ENCODE peak calls at places on chromosomes 6 and 20, in five cellular contexts. D is IMR-90, J is AG04450, W is H1, X is ascending aorta. E is an unnamed sample. For H3K27me3, the result is how much of the 10 kb centered on the place peaks cover.

GRCh38 chr6:117338567-117338966 is 73.2 kb downstream of the VGLL2 start:
- DNase-seq in D (no peak), W (no peak), J (no peak), X (no peak), E (no peak)

GRCh38 chr20:50304883-50305635 is 114.4 kb downstream of the CEBPB start:
- DNase-seq in J (peak), D (peak), X (no peak), W (no peak), E (no peak)

GRCh38 chr20:36919715-36920333 is 31.7 kb downstream of the SAMHD1 start:
- DNase-seq in J (peak), W (no peak), X (no peak), D (peak), E (peak)

GRCh38 chr6:111589366-111589765 is 16.3 kb downstream of the TRAF3IP2 start:
- DNase-seq in W (no peak), J (no peak), X (peak), D (peak), E (no peak)

GRCh38 chr6:15218401-15218800 is 27.5 kb upstream of the JARID2 start:
- DNase-seq in W (no peak), X (no peak), J (no peak), D (no peak), E (no peak)

GRCh38 chr6:79526897-79527296 is 10.3 kb downstream of the LCA5 start:
- DNase-seq in D (no peak), W (no peak), J (no peak), X (no peak), E (no peak)

GRCh38 chr6:32941412-32941784 is 570 bp upstream of the HLA-DMB start:
- DNase-seq in W (no peak), J (no peak), D (no peak), X (no peak), E (peak)

GRCh38 chr20:34171640-34172039 is 59.6 kb upstream of the EIF2S2 start:
- DNase-seq in W (no peak), J (no peak), D (no peak), X (no peak), E (no peak)

GRCh38 chr6:165910184-165910583 is 247.1 kb upstream of the PDE10A start:
- DNase-seq in W (no peak), J (no peak), X (no peak), D (peak), E (no peak)

GRCh38 chr6:138986578-138986977 is 1.5 kb downstream of the REPS1 start:
- DNase-seq in J (no peak), D (peak), X (no peak), W (no peak), E (no peak)

GRCh38 chr6:35441205-35441604 is 10.9 kb upstream of the FANCE start:
- DNase-seq in D (no peak), W (no peak), J (no peak), X (no peak), E (no peak)

GRCh38 chr20:50724851-50725721 is 6.3 kb upstream of the PARD6B start:
- DNase-seq in D (peak), W (no peak), J (peak), X (peak), E (no peak)

GRCh38 chr6:30814137-30815084 is 69.9 kb upstream of the DDR1 start:
- DNase-seq in W (no peak), J (no peak), X (no peak), D (peak), E (no peak)

GRCh38 chr20:5216663-5217062 is 89.9 kb downstream of the CDS2 start:
- DNase-seq in D (no peak), X (no peak), J (no peak), W (no peak), E (no peak)

GRCh38 chr20:9490171-9490570 is 24.2 kb upstream of the LAMP5 start:
- DNase-seq in D (no peak), X (no peak), W (no peak), J (no peak), E (no peak)

GRCh38 chr6:42093582-42094329 is 43.4 kb downstream of the TAF8 start:
- DNase-seq in W (no peak), D (no peak), J (no peak), X (no peak), E (no peak)

GRCh38 chr6:91827151-91827550 is 1240.3 kb upstream of the MAP3K7 start:
- DNase-seq in W (no peak), X (no peak), J (no peak), D (no peak), E (no peak)

GRCh38 chr6:21846541-21847451 is 253.2 kb downstream of the SOX4 start:
- DNase-seq in J (no peak), D (peak), X (no peak), W (no peak), E (peak)

GRCh38 chr6:17556014-17556413 is 44.1 kb upstream of the FAM8A1 start:
- DNase-seq in X (no peak), J (no peak), W (no peak), D (peak), E (no peak)

GRCh38 chr6:2986722-2987196 is 12.9 kb upstream of the NQO2 start:
- DNase-seq in W (no peak), J (no peak), X (no peak), D (peak), E (no peak)

GRCh38 chr20:3510110-3510509 is 39.3 kb downstream of the ATRN start:
- DNase-seq in J (no peak), D (no peak), X (no peak), W (no peak), E (no peak)

GRCh38 chr6:163620670-163621330 is 206.3 kb downstream of the QKI start:
- DNase-seq in X (no peak), J (no peak), W (no peak), D (peak), E (no peak)

GRCh38 chr20:48933017-48933766 is 11.7 kb downstream of the ARFGEF2 start:
- DNase-seq in J (no peak), X (no peak), D (no peak), W (no peak), E (no peak)

GRCh38 chr20:43323592-43323991 is 133.9 kb upstream of the PTPRT start:
- DNase-seq in D (no peak), W (no peak), J (no peak), X (no peak), E (no peak)

GRCh38 chr20:38997622-38998021 is 35.5 kb downstream of the DHX35 start:
- DNase-seq in X (no peak), J (no peak), D (no peak), W (no peak), E (peak)

GRCh38 chr6:29478740-29479139 is 9.0 kb downstream of the MAS1L start:
- DNase-seq in W (no peak), J (no peak), D (no peak), X (no peak), E (no peak)

GRCh38 chr6:130046711-130047439 is 28.5 kb downstream of the L3MBTL3 start:
- DNase-seq in D (peak), J (no peak), W (no peak), X (no peak), E (no peak)

GRCh38 chr20:24422361-24422760 is 47.1 kb upstream of the SYNDIG1 start:
- DNase-seq in W (no peak), D (no peak), X (no peak), J (no peak), E (no peak)

GRCh38 chr20:56222201-56222600 is 26.3 kb upstream of the MC3R start:
- DNase-seq in X (no peak), D (no peak), W (no peak), J (no peak), E (no peak)

GRCh38 chr20:24789877-24790276 is 159.2 kb upstream of the CST7 start:
- DNase-seq in D (no peak), J (no peak), X (no peak), W (no peak), E (no peak)

GRCh38 chr6:55833284-55833683 is 42.1 kb downstream of the BMP5 start:
- DNase-seq in X (no peak), D (no peak), W (no peak), J (no peak), E (peak)

GRCh38 chr6:89984926-89985743 is 90.9 kb downstream of the GJA10 start:
- DNase-seq in W (no peak), X (no peak), D (peak), J (no peak), E (no peak)

GRCh38 chr6:128885381-128885780 is 2.4 kb downstream of the LAMA2 start:
- DNase-seq in D (no peak), J (no peak), W (no peak), X (no peak), E (no peak)
- H3K4me3 ChIP-seq in D (no peak), J (no peak), W (no peak), X (peak), E (no peak)

GRCh38 chr6:25477006-25477590 is 174.9 kb upstream of the SCGN start:
- DNase-seq in D (peak), X (no peak), W (no peak), J (no peak), E (no peak)
- TF ChIP-seq CTCF in D (no peak), X (no peak), W (no peak), J (no peak), E (no peak)

DNA sequence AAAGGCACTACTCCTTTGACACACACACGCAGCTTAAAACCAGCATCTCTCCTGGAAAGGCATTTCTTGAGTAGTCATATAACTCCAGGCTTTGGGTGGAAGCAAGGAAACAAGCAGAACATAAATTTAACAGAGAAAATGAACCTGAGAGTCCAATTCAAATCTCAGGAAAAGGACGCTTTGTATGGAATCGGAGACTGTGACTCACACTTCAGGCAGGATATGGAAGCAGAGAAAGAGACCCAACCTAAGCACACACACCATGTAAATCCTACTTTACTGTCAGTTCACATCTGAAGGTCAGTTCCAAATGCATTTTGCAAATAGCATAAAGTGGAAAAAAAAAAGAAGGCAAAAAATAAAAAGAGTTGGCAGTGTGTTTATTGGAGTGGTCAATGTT is 283.8 kb upstream of the NT5E start:
- DNase-seq in J (no peak), X (no peak), W (no peak), D (no peak), E (no peak)
- H3K27me3 ChIP-seq in J (under half), X (under half), W (under half), D (under half), E (under half)

GRCh38 chr6:25962368-25963127 is at the start of gene TRIM38:
- DNase-seq in W (no peak), X (peak), D (peak), J (peak), E (peak)

GRCh38 chr6:25963426-25964123 is 973 bp downstream of the TRIM38 start:
- DNase-seq in W (peak), J (no peak), X (no peak), D (peak), E (no peak)

GRCh38 chr6:25959890-25960531 is 2.6 kb upstream of the TRIM38 start:
- DNase-seq in W (no peak), J (no peak), D (peak), X (no peak), E (no peak)

GRCh38 chr6:25960689-25961088 is 1.9 kb upstream of the TRIM38 start:
- DNase-seq in X (no peak), J (no peak), D (no peak), W (no peak), E (no peak)

GRCh38 chr6:25961619-25962367 is 809 bp upstream of the TRIM38 start:
- DNase-seq in J (no peak), D (no peak), X (no peak), W (no peak), E (peak)
- H3K4me3 ChIP-seq in J (peak), D (peak), X (peak), W (no peak), E (peak)

DNA sequence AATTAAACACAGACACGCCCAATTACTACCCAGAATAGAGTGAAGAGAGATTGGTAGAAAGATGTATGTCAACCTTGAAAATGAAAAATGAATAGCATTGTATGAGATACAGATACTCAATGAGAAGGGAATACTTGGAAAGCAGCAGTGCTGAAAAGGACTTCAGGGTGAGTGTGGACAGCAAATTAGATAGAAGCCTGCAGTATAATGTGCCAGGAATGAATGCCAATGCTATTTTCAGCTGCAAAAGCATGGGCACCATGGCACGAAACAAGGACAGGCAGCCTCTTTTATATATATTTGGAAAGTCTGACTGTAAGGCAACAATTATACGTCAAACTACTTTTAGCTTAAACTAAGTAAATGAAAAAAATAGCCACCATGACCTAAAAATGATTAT is 118.2 kb downstream of the PTCHD4 start:
- DNase-seq in D (no peak), X (no peak), J (no peak), W (no peak), E (no peak)
- TF ChIP-seq CTCF in D (no peak), X (no peak), J (no peak), W (no peak), E (no peak)

DNA sequence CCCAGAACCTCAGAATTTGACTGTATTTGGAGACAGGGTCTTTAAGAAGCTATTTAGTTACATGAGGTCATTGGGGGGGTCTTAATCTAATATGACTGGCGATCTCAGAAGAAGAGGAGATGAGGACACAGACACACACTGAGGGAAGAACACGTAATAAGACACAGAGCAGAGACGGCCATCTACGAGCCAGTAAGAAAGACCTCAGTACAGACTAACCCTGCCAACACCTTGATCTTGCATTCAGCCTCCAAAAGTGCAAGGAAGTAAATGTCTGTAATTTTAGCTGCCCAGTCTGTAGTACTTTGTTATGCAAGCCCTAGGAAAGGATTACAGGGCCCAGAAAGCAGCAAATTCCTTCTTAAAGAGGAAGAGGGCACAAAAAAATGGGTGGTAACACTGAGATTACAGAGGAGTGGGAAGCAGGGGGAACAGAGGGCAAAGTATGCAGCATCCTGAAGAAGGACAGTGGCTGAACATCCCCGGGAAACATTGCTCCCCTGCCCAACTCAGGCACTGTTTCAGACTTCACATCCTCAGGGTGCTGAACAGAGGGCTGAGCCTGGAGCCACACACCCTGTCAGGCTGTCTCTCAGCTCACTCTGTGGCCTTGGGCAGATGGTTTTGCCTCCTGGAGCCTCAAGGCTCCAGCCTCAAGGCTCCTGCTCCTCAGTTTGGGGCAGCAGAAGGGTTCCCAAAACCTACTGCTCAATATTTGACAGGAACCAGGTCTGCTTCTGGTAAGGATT is 27.9 kb upstream of the SIRPG start:
- DNase-seq in X (no peak), D (no peak), J (no peak), W (no peak), E (no peak)
- H3K27me3 ChIP-seq in X (under half), D (under half), J (under half), W (under half), E (under half)

DNA sequence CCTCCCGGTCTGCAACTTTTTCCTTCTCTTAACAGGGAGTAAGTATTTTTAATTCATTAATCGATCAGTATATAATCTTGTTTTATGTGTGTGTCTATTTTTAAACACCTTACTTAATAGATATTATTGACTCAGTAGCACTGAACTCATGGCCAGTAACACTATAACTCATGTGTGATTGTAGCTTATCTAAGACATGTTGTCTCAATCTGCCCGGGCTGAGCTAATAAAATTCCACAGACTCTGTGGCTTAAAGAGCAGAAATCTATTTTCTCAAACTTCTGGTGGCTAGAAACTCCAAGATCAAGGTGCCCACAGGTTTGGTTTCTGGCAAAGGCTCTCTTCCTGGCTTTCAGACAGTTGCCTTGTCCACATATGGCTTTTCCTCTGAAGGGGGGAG is 68.8 kb upstream of the TNFAIP3 start:
- DNase-seq in X (no peak), D (no peak), W (no peak), J (no peak), E (no peak)
- H3K4me3 ChIP-seq in X (no peak), D (no peak), W (no peak), J (no peak), E (no peak)

GRCh38 chr6:68876792-68877493 is 241.9 kb downstream of the ADGRB3 start:
- DNase-seq in X (no peak), D (peak), J (no peak), W (no peak), E (peak)
- TF ChIP-seq CTCF in X (peak), D (peak), J (peak), W (peak), E (peak)

DNA sequence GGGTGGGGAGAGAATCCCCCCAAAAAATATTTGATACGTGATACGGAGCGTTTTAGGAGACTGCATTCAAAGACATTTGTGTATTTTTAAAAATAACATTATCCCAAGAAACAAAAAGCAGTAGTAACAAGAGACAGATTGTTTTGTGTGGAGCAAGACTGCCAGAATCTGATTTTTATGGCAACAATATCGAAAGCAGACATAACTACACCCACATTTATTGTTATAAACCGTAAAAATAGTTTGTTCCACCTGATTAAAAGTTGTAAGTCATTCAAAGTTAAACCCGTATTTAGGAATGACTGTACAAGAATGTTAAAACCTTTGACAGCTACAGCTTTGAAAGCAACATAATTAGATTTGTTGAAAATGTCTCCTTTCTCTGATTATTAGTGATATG is 2.6 kb downstream of the EYA4 start:
- DNase-seq in J (no peak), X (no peak), W (no peak), D (no peak), E (no peak)
- H3K27me3 ChIP-seq in J (under half), X (under half), W (under half), D (under half), E (under half)

E was measured in GM06990.